ENCODE peak calls at places on chromosomes 11 and 22, in seven cellular contexts. C is spleen, V is GM12891, S is HCT116, I is SK-N-SH, Q is Panc1, N is esophagus muscularis mucosa. L is an unnamed sample.

GRCh38 chr11:78268516-78269410 is 80.0 kb downstream of the USP35 start:
- DNase-seq in I (no peak), C (no peak), V (no peak), Q (no peak), N (no peak), S (no peak), L (no peak)

GRCh38 chr11:58227956-58228615 is 632 bp downstream of the OR10Q1 start:
- DNase-seq in C (no peak), S (no peak), I (no peak), V (no peak), Q (no peak), N (no peak), L (no peak)

GRCh38 chr11:1176224-1177019 is 18.7 kb downstream of the MUC5AC start:
- DNase-seq in I (no peak), V (no peak), C (no peak), S (no peak), N (no peak), Q (no peak), L (no peak)

GRCh38 chr11:112634551-112634950 is 326.7 kb upstream of the NCAM1 start:
- DNase-seq in C (no peak), V (no peak), I (no peak), N (peak; percentile 64), S (no peak), Q (no peak), L (no peak)

GRCh38 chr22:46612904-46613605 is 7.1 kb upstream of the GRAMD4 start:
- DNase-seq in I (peak; percentile 90), C (peak; percentile 83), S (no peak), N (no peak), Q (no peak), V (no peak), L (no peak)

GRCh38 chr11:132770802-132771545 is 761.3 kb downstream of the OPCML start:
- DNase-seq in S (no peak), C (no peak), I (peak; percentile 56), Q (no peak), V (no peak), N (no peak), L (no peak)

GRCh38 chr11:27721505-27722116 is 21.4 kb upstream of the BDNF start:
- DNase-seq in N (no peak), C (no peak), I (no peak), V (no peak), S (no peak), Q (no peak), L (no peak)

GRCh38 chr11:1111545-1112212 is 37.0 kb downstream of the MUC2 start:
- DNase-seq in Q (no peak), S (no peak), V (no peak), I (no peak), C (peak; percentile 46), N (no peak), L (no peak)

GRCh38 chr22:50102946-50103345 is 13.1 kb downstream of the MOV10L1 start:
- DNase-seq in C (no peak), Q (no peak), V (no peak), I (no peak), S (peak; percentile 6), N (no peak), L (peak; percentile 57)

GRCh38 chr11:27118371-27118770 is 77.8 kb downstream of the BBOX1 start:
- DNase-seq in N (no peak), C (no peak), V (no peak), S (no peak), I (no peak), Q (no peak), L (no peak)

GRCh38 chr11:11605181-11605580 is 16.6 kb downstream of the GALNT18 start:
- DNase-seq in Q (no peak), V (no peak), C (no peak), I (no peak), N (peak; percentile 78), S (no peak), L (no peak)

GRCh38 chr22:17559188-17559587 is 4.1 kb upstream of the SLC25A18 start:
- DNase-seq in Q (no peak), I (no peak), N (no peak), C (peak; percentile 28), S (no peak), V (no peak), L (no peak)

GRCh38 chr22:49780281-49780991 is 47.2 kb downstream of the BRD1 start:
- DNase-seq in N (no peak), V (no peak), I (no peak), C (no peak), S (no peak), Q (no peak), L (no peak)

GRCh38 chr22:18152519-18152918 is 2.5 kb downstream of the USP18 start:
- DNase-seq in C (no peak), Q (no peak), N (no peak), V (no peak), S (no peak), I (no peak), L (peak; percentile 7)

GRCh38 chr22:49083607-49084006 is 744.1 kb downstream of the BRD1 start:
- DNase-seq in Q (no peak), S (no peak), C (no peak), N (no peak), V (no peak), I (no peak), L (no peak)

GRCh38 chr22:30348837-30349236 is 7.9 kb downstream of the SF3A1 start:
- DNase-seq in C (no peak), I (no peak), V (no peak), N (no peak), Q (no peak), S (no peak), L (no peak)

GRCh38 chr11:67488155-67488480 is 5.3 kb downstream of the AIP start:
- DNase-seq in N (no peak), C (no peak), Q (no peak), S (no peak), V (peak; percentile 12), I (no peak), L (no peak)

GRCh38 chr11:67489203-67489859 is 6.5 kb downstream of the AIP start:
- DNase-seq in I (no peak), Q (no peak), N (no peak), S (no peak), V (no peak), C (no peak), L (no peak)

GRCh38 chr11:67484847-67485311 is 2.1 kb downstream of the AIP start:
- DNase-seq in I (no peak), Q (no peak), V (no peak), N (no peak), S (no peak), C (peak; percentile 91), L (no peak)

GRCh38 chr11:67483901-67484665 is 1.3 kb downstream of the AIP start:
- DNase-seq in I (no peak), V (no peak), Q (no peak), N (no peak), S (no peak), C (no peak), L (peak; percentile 56)

DNA sequence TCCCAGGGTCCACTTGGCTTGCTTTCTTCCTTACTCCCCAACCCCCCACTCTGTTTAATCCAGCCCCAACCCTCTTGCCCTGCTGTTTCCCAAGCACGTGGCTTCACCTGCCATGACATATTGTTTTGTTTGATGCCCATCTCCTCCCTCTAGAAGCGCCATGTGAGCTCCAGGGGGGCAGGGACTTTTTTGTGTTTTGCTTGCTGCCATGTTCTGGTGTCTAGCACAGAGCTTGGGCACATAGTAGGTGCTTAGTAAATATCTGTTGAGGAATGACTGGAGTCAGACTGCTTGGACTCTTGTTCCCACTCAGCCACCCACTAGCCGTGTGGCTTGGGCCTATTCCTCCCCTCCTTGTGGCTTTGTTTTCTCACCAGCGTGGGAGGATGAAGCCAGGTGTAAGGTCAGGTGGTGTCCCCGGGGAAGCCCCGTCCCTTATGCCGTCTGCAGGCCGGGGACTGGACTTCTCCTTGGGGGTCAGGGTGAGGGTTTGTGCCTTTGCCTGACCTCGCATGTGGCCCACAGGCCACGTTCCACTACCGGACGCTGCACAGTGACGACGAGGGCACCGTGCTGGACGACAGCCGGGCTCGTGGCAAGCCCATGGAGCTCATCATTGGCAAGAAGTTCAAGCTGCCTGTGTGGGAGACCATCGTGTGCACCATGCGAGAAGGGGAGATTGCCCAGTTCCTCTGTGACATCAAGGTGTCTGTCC is 3.8 kb downstream of the AIP start:
- DNase-seq in I (no peak), Q (no peak), C (no peak), V (peak; percentile 71), S (no peak), N (no peak), L (no peak)
- TF ChIP-seq POLR2AphosphoS5 in I (no peak), Q (no peak), C (peak; percentile 44), V (peak; percentile 50), S (no peak), N (no peak), L (no peak)

DNA sequence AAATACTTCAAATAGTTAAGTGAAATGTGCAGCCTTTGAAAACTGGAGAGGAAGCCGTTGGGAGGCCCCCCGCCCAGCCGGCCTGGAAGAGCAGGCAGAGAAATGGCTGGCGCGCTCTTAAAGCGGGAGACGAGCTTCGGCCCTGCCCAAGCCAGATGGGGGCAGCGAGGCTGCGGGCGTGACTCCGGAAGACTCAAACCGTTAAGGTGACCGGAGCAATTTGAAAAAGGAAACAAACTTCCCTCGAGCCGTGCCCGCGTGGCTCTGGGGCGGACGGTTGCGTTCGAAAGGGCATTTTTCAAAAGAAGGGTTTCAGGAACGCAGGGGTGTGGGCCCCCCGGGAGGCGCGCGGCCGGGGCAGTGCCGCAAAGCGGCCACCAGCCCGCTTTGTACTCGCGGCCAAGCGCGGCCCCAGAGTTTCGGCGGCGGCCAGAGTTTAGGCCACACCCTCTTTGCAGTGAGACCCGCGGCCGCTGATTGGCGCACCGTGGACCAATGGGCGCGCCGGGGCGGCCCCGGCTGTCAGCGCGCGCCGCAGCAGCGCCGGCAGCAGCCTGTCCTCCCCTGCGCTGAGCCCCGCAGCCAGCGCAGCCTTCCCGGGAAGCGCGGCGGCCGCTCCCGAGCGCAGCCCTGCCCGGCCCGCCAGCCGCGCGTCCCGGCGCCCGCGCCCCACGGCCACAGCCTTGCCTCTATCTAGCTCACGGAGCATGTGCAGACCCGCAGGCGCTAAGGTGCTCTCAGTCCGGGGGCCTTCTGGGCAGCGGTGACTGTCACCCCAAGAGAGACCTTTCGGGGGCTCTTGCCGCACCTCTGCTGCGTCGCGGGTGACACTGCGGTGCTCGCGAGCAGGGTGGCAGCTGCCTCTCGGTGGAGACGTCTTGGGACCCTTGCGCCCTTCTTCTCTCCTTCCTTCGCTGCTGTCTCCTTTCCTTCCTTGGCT is at the start of gene NAV2:
- DNase-seq in C (peak; percentile 94), V (peak; percentile 88), N (peak; percentile 96), S (peak; percentile 66), I (peak; percentile 93), Q (peak; percentile 58), L (peak; percentile 95)
- TF ChIP-seq POLR2AphosphoS5 in C (peak; percentile 87), V (no peak), N (peak; percentile 97), S (peak; percentile 90), I (peak; percentile 82), Q (peak; percentile 88), L (peak; percentile 46)

DNA sequence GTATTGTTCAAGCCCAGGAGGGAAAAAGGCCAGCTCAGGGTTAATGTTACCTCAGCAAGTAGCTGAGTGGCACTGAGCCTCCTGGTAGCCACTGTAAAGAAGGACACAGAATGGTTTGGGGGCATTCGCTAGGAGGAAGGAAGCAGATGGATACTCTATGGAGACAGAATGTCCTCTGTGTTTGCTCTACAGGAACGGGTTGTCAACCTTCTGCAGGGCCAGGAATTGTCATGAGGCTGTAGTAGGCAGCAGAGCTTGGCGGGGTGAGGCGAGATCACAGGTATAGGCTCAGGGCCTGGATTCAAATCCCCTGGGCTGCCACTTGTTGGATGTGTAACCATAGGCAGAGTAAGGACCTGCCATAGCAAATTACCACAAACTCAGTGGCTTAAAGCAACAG is 3.0 kb upstream of the LRRC75B start:
- DNase-seq in Q (no peak), I (no peak), N (no peak), C (no peak), V (no peak), S (no peak), L (no peak)
- TF ChIP-seq POLR2AphosphoS5 in Q (no peak), I (no peak), N (no peak), C (no peak), V (no peak), S (no peak), L (no peak)

GRCh38 chr11:65817815-65818680 is 15.7 kb upstream of the SNX32 start:
- DNase-seq in Q (peak; percentile 42), C (peak; percentile 99), S (peak; percentile 76), N (peak; percentile 96), V (peak; percentile 95), I (peak; percentile 99), L (peak; percentile 94)
- TF ChIP-seq POLR2AphosphoS5 in Q (no peak), C (peak; percentile 85), S (peak; percentile 31), N (peak; percentile 34), V (no peak), I (peak; percentile 13), L (no peak)

L was measured in K562.